ENCODE peak calls at places on chromosomes 5 and 9, in four cellular contexts. One of them, this sample, is unnamed.

GRCh38 chr9:124799274-124800006 is 22.5 kb downstream of the OLFML2A start:
- DNase-seq in fibroblast of lung: no peak
- DNase-seq in neural progenitor cell: no peak
- DNase-seq in mammary epithelial cell: no peak
- DNase-seq in this sample: no peak

GRCh38 chr9:123615381-123615780 is 259.4 kb downstream of the CRB2 start:
- DNase-seq in fibroblast of lung: no peak
- DNase-seq in neural progenitor cell: no peak
- DNase-seq in mammary epithelial cell: no peak
- DNase-seq in this sample: no peak

GRCh38 chr9:133701321-133701980 is 36.7 kb downstream of the SARDH start:
- DNase-seq in mammary epithelial cell: no peak
- DNase-seq in fibroblast of lung: no peak
- DNase-seq in neural progenitor cell: no peak
- DNase-seq in this sample: no peak

GRCh38 chr9:81474792-81475191 is 214.6 kb downstream of the TLE1 start:
- DNase-seq in fibroblast of lung: no peak
- DNase-seq in neural progenitor cell: no peak
- DNase-seq in mammary epithelial cell: no peak
- DNase-seq in this sample: no peak

GRCh38 chr9:35510745-35511428 is 21.0 kb downstream of the RUSC2 start:
- DNase-seq in mammary epithelial cell: peak; percentile 50
- DNase-seq in fibroblast of lung: peak; percentile 98
- DNase-seq in neural progenitor cell: no peak
- DNase-seq in this sample: peak; percentile 97

GRCh38 chr9:88781500-88782391 is 209.5 kb upstream of the S1PR3 start:
- DNase-seq in fibroblast of lung: peak; percentile 77
- DNase-seq in neural progenitor cell: peak; percentile 67
- DNase-seq in mammary epithelial cell: no peak
- DNase-seq in this sample: peak; percentile 69

GRCh38 chr5:143588933-143589662 is 185.6 kb upstream of the NR3C1 start:
- DNase-seq in neural progenitor cell: no peak
- DNase-seq in fibroblast of lung: no peak
- DNase-seq in mammary epithelial cell: no peak
- DNase-seq in this sample: no peak

GRCh38 chr5:97425511-97425910 is 242.5 kb upstream of the RIOK2 start:
- DNase-seq in fibroblast of lung: peak; percentile 2
- DNase-seq in neural progenitor cell: peak; percentile 53
- DNase-seq in mammary epithelial cell: peak; percentile 2
- DNase-seq in this sample: no peak

GRCh38 chr9:87184956-87185642 is 237.8 kb upstream of the GAS1 start:
- DNase-seq in fibroblast of lung: peak; percentile 87
- DNase-seq in neural progenitor cell: no peak
- DNase-seq in mammary epithelial cell: no peak
- DNase-seq in this sample: peak; percentile 83

GRCh38 chr5:175248416-175248905 is 195.5 kb downstream of the DRD1 start:
- DNase-seq in neural progenitor cell: no peak
- DNase-seq in mammary epithelial cell: no peak
- DNase-seq in fibroblast of lung: peak; percentile 80
- DNase-seq in this sample: peak; percentile 76

GRCh38 chr5:113447651-113448050 is 12.9 kb upstream of the TSSK1B start:
- DNase-seq in mammary epithelial cell: no peak
- DNase-seq in fibroblast of lung: no peak
- DNase-seq in neural progenitor cell: peak; percentile 47
- DNase-seq in this sample: no peak

GRCh38 chr9:91755761-91756638 is 194.0 kb downstream of the ROR2 start:
- DNase-seq in fibroblast of lung: no peak
- DNase-seq in mammary epithelial cell: no peak
- DNase-seq in neural progenitor cell: no peak
- DNase-seq in this sample: no peak

GRCh38 chr9:133605446-133605845 is 3.7 kb downstream of the FAM163B start:
- DNase-seq in mammary epithelial cell: no peak
- DNase-seq in neural progenitor cell: no peak
- DNase-seq in fibroblast of lung: no peak
- DNase-seq in this sample: no peak

GRCh38 chr5:43191740-43192557 is at the start of gene NIM1K:
- DNase-seq in neural progenitor cell: peak; percentile 80
- DNase-seq in mammary epithelial cell: no peak
- DNase-seq in fibroblast of lung: peak; percentile 48
- DNase-seq in this sample: peak; percentile 23
- TF ChIP-seq EZH2 in neural progenitor cell: peak; percentile 57
- TF ChIP-seq EZH2 in mammary epithelial cell: no peak
- TF ChIP-seq EZH2 in fibroblast of lung: no peak
- TF ChIP-seq EZH2 in this sample: peak; percentile 68

GRCh38 chr9:136194540-136194939 is 10.4 kb downstream of the LHX3 start:
- DNase-seq in mammary epithelial cell: no peak
- DNase-seq in neural progenitor cell: no peak
- DNase-seq in fibroblast of lung: no peak
- DNase-seq in this sample: no peak
- TF ChIP-seq EZH2 in mammary epithelial cell: no peak
- TF ChIP-seq EZH2 in neural progenitor cell: no peak
- TF ChIP-seq EZH2 in fibroblast of lung: peak; percentile 45
- TF ChIP-seq EZH2 in this sample: peak; percentile 4

DNA sequence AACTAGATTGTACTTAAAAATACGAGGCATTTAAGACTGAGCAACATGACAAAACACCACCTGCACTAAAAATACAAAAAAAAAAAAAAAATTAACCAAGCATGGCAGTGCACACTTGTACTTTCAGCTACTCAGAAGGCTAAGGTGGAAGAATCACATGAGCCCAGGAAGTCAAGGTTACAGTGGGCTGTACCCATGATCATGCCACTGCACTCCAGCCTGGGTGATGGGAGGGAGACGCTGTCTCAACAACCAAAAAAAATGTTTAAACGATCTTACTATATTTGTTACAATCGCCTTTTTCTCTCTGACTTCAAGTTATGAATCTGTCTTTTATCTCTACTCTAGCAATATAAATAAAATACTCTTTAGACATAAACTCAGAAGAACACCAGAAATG is 1454.3 kb downstream of the MAT2B start:
- DNase-seq in fibroblast of lung: no peak
- DNase-seq in mammary epithelial cell: no peak
- DNase-seq in neural progenitor cell: no peak
- DNase-seq in this sample: no peak
- TF ChIP-seq EZH2 in fibroblast of lung: no peak
- TF ChIP-seq EZH2 in mammary epithelial cell: no peak
- TF ChIP-seq EZH2 in neural progenitor cell: no peak
- TF ChIP-seq EZH2 in this sample: no peak

GRCh38 chr9:132587484-132587858 is 5.1 kb downstream of the BARHL1 start:
- DNase-seq in neural progenitor cell: no peak
- DNase-seq in fibroblast of lung: no peak
- DNase-seq in mammary epithelial cell: no peak
- DNase-seq in this sample: no peak

GRCh38 chr9:132586830-132587483 is 4.6 kb downstream of the BARHL1 start:
- DNase-seq in neural progenitor cell: peak; percentile 60
- DNase-seq in fibroblast of lung: no peak
- DNase-seq in mammary epithelial cell: no peak
- DNase-seq in this sample: no peak

GRCh38 chr9:132588098-132588497 is 5.7 kb downstream of the BARHL1 start:
- DNase-seq in mammary epithelial cell: no peak
- DNase-seq in fibroblast of lung: no peak
- DNase-seq in neural progenitor cell: no peak
- DNase-seq in this sample: no peak

GRCh38 chr9:132584616-132585560 is 2.5 kb downstream of the BARHL1 start:
- DNase-seq in fibroblast of lung: peak; percentile 11
- DNase-seq in neural progenitor cell: peak; percentile 54
- DNase-seq in mammary epithelial cell: no peak
- DNase-seq in this sample: peak; percentile 3

DNA sequence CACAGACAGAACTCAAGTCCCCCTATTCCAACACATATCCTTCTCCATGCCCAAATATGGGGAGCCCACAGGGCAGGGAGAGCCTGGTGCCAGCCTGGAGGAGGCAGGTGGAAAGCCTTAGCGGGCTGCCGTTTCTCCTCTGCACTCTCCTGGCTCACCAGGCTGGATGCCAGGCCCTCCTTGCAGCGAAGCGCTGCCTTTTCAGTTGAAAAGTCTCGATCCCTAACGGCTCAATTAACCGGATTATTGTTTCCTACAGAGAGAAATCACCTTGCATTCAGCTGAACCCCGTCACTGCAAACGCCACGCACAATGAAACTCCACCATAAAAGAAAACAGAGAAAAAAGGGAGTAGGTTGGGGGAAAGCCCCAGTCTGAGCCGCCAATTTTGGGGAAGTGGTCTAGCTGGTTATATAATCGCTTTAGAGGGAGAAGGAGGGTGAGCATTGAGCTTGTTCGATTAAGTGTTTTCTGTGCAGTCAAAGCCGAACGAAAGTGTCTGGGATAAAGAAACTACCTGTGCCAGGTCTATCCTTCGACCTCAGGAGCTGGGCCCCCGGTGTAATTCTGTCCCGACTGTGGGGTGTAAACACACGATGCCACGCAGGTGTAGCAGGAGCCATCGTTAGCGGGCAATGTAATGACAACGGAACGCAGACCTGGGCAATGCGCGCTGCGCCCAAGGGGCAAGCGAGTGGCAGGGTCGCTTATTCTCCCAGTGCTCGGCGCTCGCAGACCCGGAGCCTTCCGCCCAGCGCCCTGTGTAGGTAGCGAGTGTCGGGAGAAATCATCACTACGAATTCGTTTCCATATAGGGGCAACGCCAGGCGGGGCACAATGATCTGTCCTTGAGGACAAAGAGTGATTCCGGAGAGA is 3.8 kb downstream of the BARHL1 start:
- DNase-seq in mammary epithelial cell: no peak
- DNase-seq in neural progenitor cell: peak; percentile 65
- DNase-seq in fibroblast of lung: no peak
- DNase-seq in this sample: no peak
- TF ChIP-seq EZH2 in mammary epithelial cell: peak; percentile 95
- TF ChIP-seq EZH2 in neural progenitor cell: peak; percentile 60
- TF ChIP-seq EZH2 in fibroblast of lung: peak; percentile 84
- TF ChIP-seq EZH2 in this sample: peak; percentile 71

DNA sequence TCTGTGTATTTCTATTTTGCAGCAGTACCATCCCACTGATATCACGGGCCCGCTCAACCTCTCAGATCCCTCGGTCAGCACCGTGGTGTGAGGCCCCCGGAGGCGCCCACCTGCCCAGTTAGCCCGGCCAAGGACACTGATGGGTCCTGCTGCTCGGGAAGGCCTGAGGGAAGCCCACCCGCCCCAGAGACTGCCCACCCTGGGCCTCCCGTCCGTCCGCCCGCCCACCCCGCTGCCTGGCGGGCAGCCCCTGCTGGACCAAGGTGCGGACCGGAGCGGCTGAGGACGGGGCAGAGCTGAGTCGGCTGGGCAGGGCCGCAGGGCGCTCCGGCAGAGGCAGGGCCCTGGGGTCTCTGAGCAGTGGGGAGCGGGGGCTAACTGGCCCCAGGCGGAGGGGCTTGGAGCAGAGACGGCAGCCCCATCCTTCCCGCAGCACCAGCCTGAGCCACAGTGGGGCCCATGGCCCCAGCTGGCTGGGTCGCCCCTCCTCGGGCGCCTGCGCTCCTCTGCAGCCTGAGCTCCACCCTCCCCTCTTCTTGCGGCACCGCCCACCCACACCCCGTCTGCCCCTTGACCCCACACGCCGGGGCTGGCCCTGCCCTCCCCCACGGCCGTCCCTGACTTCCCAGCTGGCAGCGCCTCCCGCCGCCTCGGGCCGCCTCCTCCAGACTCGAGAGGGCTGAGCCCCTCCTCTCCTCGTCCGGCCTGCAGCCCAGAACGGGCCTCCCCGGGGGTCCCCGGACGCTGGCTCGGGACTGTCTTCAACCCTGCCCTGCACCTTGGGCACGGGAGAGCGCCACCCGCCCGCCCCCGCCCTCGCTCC is 1.9 kb downstream of the LRRC26 start:
- DNase-seq in fibroblast of lung: no peak
- DNase-seq in mammary epithelial cell: no peak
- DNase-seq in neural progenitor cell: peak; percentile 73
- DNase-seq in this sample: no peak
- TF ChIP-seq EZH2 in fibroblast of lung: peak; percentile 81
- TF ChIP-seq EZH2 in mammary epithelial cell: no peak
- TF ChIP-seq EZH2 in neural progenitor cell: peak; percentile 84
- TF ChIP-seq EZH2 in this sample: peak; percentile 12

GRCh38 chr5:93603191-93603590 is 20.2 kb downstream of the NR2F1 start:
- DNase-seq in fibroblast of lung: peak; percentile 47
- DNase-seq in neural progenitor cell: peak; percentile 50
- DNase-seq in mammary epithelial cell: no peak
- DNase-seq in this sample: no peak

GRCh38 chr5:93601053-93601429 is 18.0 kb downstream of the NR2F1 start:
- DNase-seq in neural progenitor cell: peak; percentile 2
- DNase-seq in fibroblast of lung: no peak
- DNase-seq in mammary epithelial cell: no peak
- DNase-seq in this sample: no peak

GRCh38 chr5:93603711-93604118 is 20.7 kb downstream of the NR2F1 start:
- DNase-seq in neural progenitor cell: peak; percentile 54
- DNase-seq in mammary epithelial cell: no peak
- DNase-seq in fibroblast of lung: peak; percentile 51
- DNase-seq in this sample: no peak

GRCh38 chr5:93601433-93602175 is 18.6 kb downstream of the NR2F1 start:
- DNase-seq in fibroblast of lung: peak; percentile 86
- DNase-seq in mammary epithelial cell: no peak
- DNase-seq in neural progenitor cell: peak; percentile 17
- DNase-seq in this sample: peak; percentile 85

DNA sequence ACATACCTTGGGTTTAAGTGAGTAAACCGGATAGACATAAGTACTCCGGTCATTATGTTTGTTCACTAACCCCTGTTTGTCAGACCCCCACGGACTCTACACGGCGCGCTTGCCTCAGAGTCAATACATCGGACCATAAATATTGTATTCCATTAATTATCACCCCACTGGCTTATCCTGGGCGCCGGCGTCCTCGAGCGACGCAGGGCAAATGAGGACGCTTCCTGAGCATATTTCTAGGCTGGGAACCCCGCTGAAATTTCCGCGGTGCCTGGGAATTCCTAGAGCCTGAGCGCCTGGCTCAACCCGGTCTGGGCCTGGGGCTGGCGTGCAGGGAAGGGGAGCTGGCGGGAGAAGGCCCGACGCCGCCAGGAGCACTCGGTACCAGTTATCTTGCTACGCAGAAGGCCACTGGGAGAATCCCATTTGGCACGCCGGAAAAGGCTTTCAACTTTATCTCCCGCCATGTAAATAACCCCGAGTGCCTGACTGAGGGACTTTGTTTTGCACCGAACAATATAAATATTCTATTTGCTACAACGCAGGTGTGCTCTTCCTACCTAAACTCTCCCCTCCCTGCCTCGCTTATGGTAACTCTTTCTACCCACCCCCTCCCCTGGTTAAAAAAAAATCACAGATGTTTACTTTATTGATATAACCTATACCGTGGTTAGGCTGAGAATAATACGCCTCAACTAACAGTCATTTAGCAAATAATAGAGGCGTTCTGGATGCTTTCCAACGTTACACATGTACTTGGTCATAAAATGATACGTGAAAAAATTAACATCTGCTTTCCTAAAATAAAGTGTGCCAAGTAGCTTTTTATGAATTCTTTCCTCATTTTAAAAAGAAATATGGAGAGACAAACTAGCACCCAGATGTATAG is 19.5 kb downstream of the NR2F1 start:
- DNase-seq in fibroblast of lung: peak; percentile 58
- DNase-seq in neural progenitor cell: peak; percentile 80
- DNase-seq in mammary epithelial cell: no peak
- DNase-seq in this sample: no peak
- TF ChIP-seq EZH2 in fibroblast of lung: no peak
- TF ChIP-seq EZH2 in neural progenitor cell: peak; percentile 95
- TF ChIP-seq EZH2 in mammary epithelial cell: no peak
- TF ChIP-seq EZH2 in this sample: no peak

GRCh38 chr9:101028346-101029299 is at the start of gene PLPPR1:
- DNase-seq in fibroblast of lung: peak; percentile 50
- DNase-seq in neural progenitor cell: peak; percentile 95
- DNase-seq in mammary epithelial cell: peak; percentile 67
- DNase-seq in this sample: peak; percentile 29
- TF ChIP-seq EZH2 in fibroblast of lung: no peak
- TF ChIP-seq EZH2 in neural progenitor cell: no peak
- TF ChIP-seq EZH2 in mammary epithelial cell: no peak
- TF ChIP-seq EZH2 in this sample: no peak

GRCh38 chr9:64773491-64773931 is 511.5 kb downstream of the FOXD4L5 start:
- DNase-seq in fibroblast of lung: peak; percentile 18
- DNase-seq in neural progenitor cell: no peak
- DNase-seq in mammary epithelial cell: no peak
- DNase-seq in this sample: no peak
- TF ChIP-seq EZH2 in fibroblast of lung: no peak
- TF ChIP-seq EZH2 in neural progenitor cell: no peak
- TF ChIP-seq EZH2 in mammary epithelial cell: no peak
- TF ChIP-seq EZH2 in this sample: no peak